ENCODE peak calls at places on chromosome 6, in ten cellular contexts. Z, B, W, U, M, C, H, P, N and S are unnamed samples.

GRCh38 chr6:112408522-112408921 is 61.4 kb downstream of the RFPL4B start:
- DNase-seq in W (no peak), B (no peak), P (no peak), Z (no peak), U (no peak), H (no peak), M (no peak), N (no peak), C (no peak), S (no peak)

GRCh38 chr6:29853245-29853644 is 25.6 kb downstream of the HLA-G start:
- DNase-seq in H (no peak), N (no peak), M (no peak), B (no peak), U (no peak), Z (no peak), C (no peak), W (no peak), P (no peak), S (no peak)

GRCh38 chr6:20699402-20699801 is 165.1 kb downstream of the CDKAL1 start:
- DNase-seq in C (no peak), B (no peak), M (no peak), P (no peak), Z (no peak), W (no peak), N (peak), U (no peak), H (no peak), S (no peak)

GRCh38 chr6:163554663-163555062 is 140.1 kb downstream of the QKI start:
- DNase-seq in Z (peak), P (no peak), B (peak), H (peak), U (peak), M (no peak), C (peak), W (peak), N (peak), S (peak)

GRCh38 chr6:93789532-93789931 is 370.2 kb upstream of the EPHA7 start:
- DNase-seq in H (no peak), Z (no peak), W (no peak), P (no peak), U (no peak), N (peak), B (no peak), C (no peak), M (no peak), S (no peak)

GRCh38 chr6:34601706-34602105 is 45.6 kb upstream of the SPDEF start:
- DNase-seq in N (peak), C (no peak), H (no peak), M (no peak), U (no peak), Z (no peak), P (no peak), B (no peak), W (no peak), S (no peak)

GRCh38 chr6:33162471-33162870 is 29.8 kb downstream of the COL11A2 start:
- DNase-seq in U (no peak), Z (no peak), H (no peak), B (no peak), C (no peak), P (no peak), W (no peak), N (no peak), M (no peak), S (no peak)

GRCh38 chr6:104940238-104940880 is 16.5 kb upstream of the LIN28B start:
- DNase-seq in B (no peak), M (peak), P (no peak), N (no peak), U (peak), W (no peak), Z (no peak), C (no peak), H (no peak), S (no peak)

GRCh38 chr6:18154507-18155272 is at the start of gene TPMT:
- DNase-seq in W (peak), M (peak), N (peak), P (no peak), C (no peak), U (no peak), H (no peak), Z (no peak), B (no peak), S (no peak)

GRCh38 chr6:5731435-5731834 is 275.3 kb downstream of the NRN1 start:
- DNase-seq in B (no peak), H (no peak), U (no peak), W (no peak), N (no peak), P (no peak), M (no peak), Z (no peak), C (no peak), S (no peak)

GRCh38 chr6:105135056-105135455 is 44.8 kb downstream of the POPDC3 start:
- DNase-seq in P (no peak), N (peak), U (peak), W (no peak), C (no peak), Z (no peak), H (peak), M (no peak), B (peak), S (no peak)